ENCODE peak calls at places on chromosomes 3 and 15, in six cellular contexts. O is lower leg skin, G is A549, K is heart left ventricle, C is stomach, R is H1. S is an unnamed sample.

GRCh38 chr15:25565470-25566264 is 126.8 kb upstream of the UBE3A start:
- DNase-seq in O (no peak), G (no peak), K (peak), C (no peak), R (no peak), S (no peak)

GRCh38 chr15:25246641-25247417 is 192.0 kb downstream of the UBE3A start:
- DNase-seq in O (peak), G (no peak), K (peak), C (peak), R (peak), S (peak)

GRCh38 chr3:159816507-159816906 is 172.1 kb upstream of the IL12A start:
- DNase-seq in O (no peak), G (no peak), K (no peak), C (no peak), R (no peak), S (no peak)

GRCh38 chr15:79091204-79091867 is 756 bp upstream of the RASGRF1 start:
- DNase-seq in O (no peak), G (peak), K (no peak), C (no peak), R (peak), S (no peak)

GRCh38 chr15:84741151-84741550 is 7.2 kb upstream of the ZNF592 start:
- DNase-seq in O (no peak), G (no peak), K (no peak), C (no peak), R (no peak), S (no peak)

GRCh38 chr3:115272036-115272824 is 125.1 kb upstream of the ZBTB20 start:
- DNase-seq in O (no peak), G (no peak), K (no peak), C (no peak), R (no peak), S (no peak)

GRCh38 chr3:149879872-149880271 is 66.9 kb downstream of the RNF13 start:
- DNase-seq in O (peak), G (peak), K (peak), C (peak), R (peak), S (no peak)

GRCh38 chr3:150341893-150342292 is 66.2 kb upstream of the TSC22D2 start:
- DNase-seq in O (no peak), G (no peak), K (no peak), C (no peak), R (no peak), S (no peak)

GRCh38 chr3:135922903-135923250 is 42.7 kb upstream of the PPP2R3A start:
- DNase-seq in O (no peak), G (no peak), K (no peak), C (no peak), R (no peak), S (peak)

GRCh38 chr3:48899298-48899697 is 616 bp upstream of the SLC25A20 start:
- DNase-seq in O (no peak), G (no peak), K (no peak), C (no peak), R (no peak), S (no peak)

GRCh38 chr3:10524799-10525301 is 19.5 kb upstream of the ATP2B2 start:
- DNase-seq in O (no peak), G (no peak), K (no peak), C (peak), R (peak), S (no peak)

GRCh38 chr3:126133606-126134005 is 46.8 kb downstream of the ALDH1L1 start:
- DNase-seq in O (no peak), G (no peak), K (no peak), C (no peak), R (peak), S (peak)

GRCh38 chr15:74882528-74882927 is 7.3 kb upstream of the MPI start:
- DNase-seq in O (no peak), G (no peak), K (no peak), C (no peak), R (no peak), S (no peak)

GRCh38 chr15:90868261-90868689 is at the start of gene FURIN:
- DNase-seq in O (peak), G (no peak), K (no peak), C (no peak), R (no peak), S (no peak)

GRCh38 chr3:46449755-46450552 is 14.8 kb downstream of the LTF start:
- DNase-seq in O (no peak), G (peak), K (no peak), C (no peak), R (peak), S (no peak)
- TF ChIP-seq CTCF in O (no peak), G (peak), K (peak), C (peak), R (peak), S (no peak)

DNA sequence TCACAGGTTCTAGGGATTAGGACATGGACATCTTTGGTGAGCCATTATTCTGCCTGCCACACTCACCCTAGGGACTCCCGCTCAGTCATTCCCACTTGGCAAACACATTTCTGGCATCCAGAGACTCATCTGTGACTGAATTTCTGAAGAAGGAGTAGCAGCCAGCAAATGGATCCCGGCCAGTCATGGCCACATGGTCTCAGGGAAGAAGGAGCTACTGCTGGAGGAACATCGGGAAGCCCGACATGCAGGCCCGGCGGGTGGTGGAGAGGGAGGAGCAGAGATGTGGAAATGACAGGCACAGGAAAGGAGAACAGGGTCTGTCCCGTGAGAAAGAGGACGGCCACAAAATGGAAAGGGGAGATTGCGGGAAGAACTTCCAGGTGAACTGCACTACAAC is 65.4 kb downstream of the SEMA5B start:
- DNase-seq in O (no peak), G (no peak), K (no peak), C (no peak), R (no peak), S (no peak)
- TF ChIP-seq POLR2A in O (no peak), G (no peak), K (no peak), C (no peak), R (no peak), S (no peak)

GRCh38 chr15:93052090-93052892 is 36.7 kb downstream of the RGMA start:
- DNase-seq in O (no peak), G (no peak), K (no peak), C (no peak), R (no peak), S (no peak)
- TF ChIP-seq CTCF in O (no peak), G (peak), K (no peak), C (no peak), R (no peak), S (no peak)

DNA sequence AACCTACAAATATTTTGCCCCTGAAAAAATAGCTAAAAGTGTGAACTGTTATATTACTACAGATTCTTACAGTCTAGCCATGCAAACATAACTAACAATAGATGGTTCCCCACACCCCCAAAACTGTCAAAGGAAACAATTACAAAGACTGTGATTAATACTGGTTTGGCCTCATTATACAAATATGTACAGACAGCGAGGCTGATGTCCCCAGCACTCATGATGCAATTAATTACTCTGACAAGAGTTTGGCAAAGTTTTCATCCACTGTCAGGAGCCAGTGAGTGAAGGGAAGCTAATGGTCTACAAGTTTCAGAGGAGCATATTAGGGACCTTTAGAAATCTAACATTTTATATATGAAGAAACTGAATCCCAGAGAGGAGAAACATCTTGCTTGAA is 61.0 kb downstream of the HMG20A start:
- DNase-seq in O (no peak), G (no peak), K (no peak), C (no peak), R (no peak), S (no peak)
- TF ChIP-seq POLR2A in O (no peak), G (no peak), K (no peak), C (no peak), R (no peak), S (no peak)